ENCODE peak calls at places on chromosomes 12 and 14, in five cellular contexts. W is breast epithelium, R is body of pancreas, X is tibial nerve, D is HCT116. Q is an unnamed sample.
A peak's percentile ranks its signal among the peaks of the same experiment; 100 is the strongest.

GRCh38 chr14:104883681-104884361 is 18.8 kb downstream of the CEP170B start:
- DNase-seq in W (no peak), R (no peak), X (no peak), D (no peak), Q (no peak)

GRCh38 chr12:106140223-106140986 is 1.7 kb upstream of the NUAK1 start:
- DNase-seq in W (no peak), R (peak; percentile 24), X (no peak), D (no peak), Q (no peak)

GRCh38 chr14:81211844-81212243 is 8.9 kb downstream of the GTF2A1 start:
- DNase-seq in W (no peak), R (peak; percentile 27), X (no peak), D (no peak), Q (peak; percentile 50)

GRCh38 chr12:111387747-111388365 is 17.9 kb upstream of the SH2B3 start:
- DNase-seq in W (no peak), R (no peak), X (no peak), D (no peak), Q (no peak)

GRCh38 chr12:89968151-89968699 is 259.6 kb upstream of the ATP2B1 start:
- DNase-seq in W (no peak), R (no peak), X (no peak), D (no peak), Q (no peak)

GRCh38 chr12:112151766-112152541 is 26.6 kb downstream of the TRAFD1 start:
- DNase-seq in W (no peak), R (peak; percentile 6), X (no peak), D (no peak), Q (no peak)

GRCh38 chr14:101196795-101197590 is 293.5 kb upstream of the RTL1 start:
- DNase-seq in W (no peak), R (peak; percentile 4), X (no peak), D (no peak), Q (no peak)

GRCh38 chr12:101078881-101079280 is 131.2 kb downstream of the SLC5A8 start:
- DNase-seq in W (no peak), R (no peak), X (no peak), D (no peak), Q (no peak)

GRCh38 chr12:15443050-15443449 is 120.7 kb downstream of the PTPRO start:
- DNase-seq in W (no peak), R (no peak), X (no peak), D (no peak), Q (no peak)

GRCh38 chr14:34770901-34771300 is 56.5 kb upstream of the CFL2 start:
- DNase-seq in W (no peak), R (no peak), X (no peak), D (no peak), Q (no peak)

GRCh38 chr14:68874746-68875155 is 81.9 kb upstream of the ZFP36L1 start:
- DNase-seq in W (no peak), R (no peak), X (no peak), D (peak; percentile 57), Q (no peak)

GRCh38 chr12:92702754-92703679 is at the start of gene PLEKHG7:
- DNase-seq in W (no peak), R (peak; percentile 38), X (no peak), D (no peak), Q (no peak)

GRCh38 chr12:131530427-131530826 is 180.5 kb upstream of the SFSWAP start:
- DNase-seq in W (no peak), R (no peak), X (no peak), D (no peak), Q (no peak)

GRCh38 chr12:79183946-79184345 is 319.4 kb downstream of the SYT1 start:
- DNase-seq in W (no peak), R (no peak), X (no peak), D (no peak), Q (no peak)

GRCh38 chr12:6546016-6546415 is 9.8 kb downstream of the IFFO1 start:
- DNase-seq in W (no peak), R (no peak), X (no peak), D (no peak), Q (no peak)

GRCh38 chr14:88667555-88668273 is 104.9 kb downstream of the ZC3H14 start:
- DNase-seq in W (peak; percentile 22), R (peak; percentile 44), X (no peak), D (peak; percentile 68), Q (peak; percentile 36)

GRCh38 chr12:77124767-77125166 is 59.4 kb upstream of the E2F7 start:
- DNase-seq in W (no peak), R (no peak), X (no peak), D (no peak), Q (no peak)

GRCh38 chr12:104464899-104465298 is 8.2 kb downstream of the CHST11 start:
- DNase-seq in W (no peak), R (no peak), X (no peak), D (no peak), Q (no peak)

GRCh38 chr12:100733817-100734593 is 60.6 kb upstream of the ANO4 start:
- DNase-seq in W (no peak), R (no peak), X (no peak), D (peak; percentile 21), Q (no peak)

GRCh38 chr14:91374287-91374880 is 43.2 kb downstream of the CCDC88C start:
- DNase-seq in W (no peak), R (no peak), X (no peak), D (no peak), Q (no peak)

GRCh38 chr12:120055639-120056038 is 60.9 kb downstream of the RAB35 start:
- DNase-seq in W (no peak), R (no peak), X (no peak), D (no peak), Q (no peak)

GRCh38 chr12:8577879-8578278 is 34.8 kb downstream of the AICDA start:
- DNase-seq in W (no peak), R (no peak), X (no peak), D (no peak), Q (no peak)

GRCh38 chr14:104547310-104547997 is 32.1 kb upstream of the C14orf180 start:
- DNase-seq in W (no peak), R (no peak), X (no peak), D (no peak), Q (no peak)

GRCh38 chr12:75438052-75438754 is 42.4 kb upstream of the GLIPR1 start:
- DNase-seq in W (no peak), R (no peak), X (no peak), D (no peak), Q (no peak)

GRCh38 chr12:119088917-119089667 is 89.6 kb upstream of the HSPB8 start:
- DNase-seq in W (no peak), R (no peak), X (no peak), D (no peak), Q (no peak)

GRCh38 chr14:89956294-89957009 is 725 bp downstream of the TDP1 start:
- DNase-seq in W (peak; percentile 43), R (peak; percentile 58), X (no peak), D (peak; percentile 22), Q (peak; percentile 66)

GRCh38 chr14:89955022-89955414 is 488 bp upstream of the EFCAB11 start:
- DNase-seq in W (no peak), R (no peak), X (no peak), D (no peak), Q (no peak)

GRCh38 chr14:89953602-89954001 is 928 bp downstream of the EFCAB11 start:
- DNase-seq in W (no peak), R (no peak), X (no peak), D (no peak), Q (no peak)

GRCh38 chr14:89954045-89955021 is at the start of gene EFCAB11:
- DNase-seq in W (peak; percentile 97), R (peak; percentile 98), X (peak; percentile 92), D (peak; percentile 97), Q (peak; percentile 98)

GRCh38 chr14:89955418-89956293 is at the start of gene TDP1:
- DNase-seq in W (peak; percentile 93), R (peak; percentile 97), X (peak; percentile 85), D (peak; percentile 91), Q (peak; percentile 95)
- TF ChIP-seq CTCF in W (no peak), R (peak; percentile 16), X (no peak), D (no peak), Q (no peak)

GRCh38 chr12:68224613-68225285 is 861 bp downstream of the IL26 start:
- DNase-seq in W (no peak), R (no peak), X (no peak), D (no peak), Q (no peak)
- H3K27ac ChIP-seq in W (no peak overlapping the region), R (no peak overlapping the region), X (no peak overlapping the region), D (no peak overlapping the region), Q (no peak overlapping the region)

GRCh38 chr14:92553456-92553855 is 39.9 kb downstream of the RIN3 start:
- DNase-seq in W (no peak), R (no peak), X (no peak), D (no peak), Q (no peak)
- TF ChIP-seq CTCF in W (no peak), R (no peak), X (no peak), D (peak; percentile 22), Q (no peak)

GRCh38 chr12:67428431-67428830 is 159.3 kb downstream of the CAND1 start:
- DNase-seq in W (no peak), R (no peak), X (no peak), D (no peak), Q (no peak)

GRCh38 chr12:67430708-67431335 is 161.7 kb downstream of the CAND1 start:
- DNase-seq in W (no peak), R (peak; percentile 47), X (peak; percentile 41), D (no peak), Q (peak; percentile 59)

GRCh38 chr12:67434653-67435375 is 165.7 kb downstream of the CAND1 start:
- DNase-seq in W (no peak), R (no peak), X (no peak), D (no peak), Q (no peak)

GRCh38 chr12:67433393-67434175 is 164.4 kb downstream of the CAND1 start:
- DNase-seq in W (no peak), R (no peak), X (no peak), D (no peak), Q (no peak)

GRCh38 chr12:67431436-67432049 is 162.4 kb downstream of the CAND1 start:
- DNase-seq in W (no peak), R (no peak), X (no peak), D (no peak), Q (no peak)
- H3K27ac ChIP-seq in W (no peak overlapping the region), R (peak overlapping the region; percentile 44), X (peak overlapping the region; percentile 26), D (no peak overlapping the region), Q (peak overlapping the region; percentile 2)